ENCODE peak calls at places on chromosomes 11 and 22, in seven cellular contexts. H is astrocyte of the hippocampus; W is cardiac septum; R is psoas muscle; Z is Kasumi-1; Y is activated T-cell treated with anti-CD3 and anti-CD28 coated beads for 1 hour; L is stimulated activated CD8-positive, alpha-beta memory T cell treated with anti-CD3 and anti-CD28 coated beads, Interleukin-15, amount 100 ng/mL, for 48 hours. O is an unnamed sample.

GRCh38 chr11:57224537-57224936 is 12.5 kb downstream of the APLNR start:
- DNase-seq in W (no peak), R (no peak), Z (no peak), L (no peak), H (peak), Y (no peak), O (no peak)

GRCh38 chr22:30531651-30532608 is 14.6 kb downstream of the SEC14L6 start:
- DNase-seq in Y (no peak), H (no peak), L (no peak), R (no peak), W (no peak), Z (no peak), O (no peak)

GRCh38 chr22:24554316-24555159 is at the start of gene GUCD1:
- DNase-seq in H (peak), W (no peak), R (peak), Y (peak), Z (no peak), L (peak), O (peak)

GRCh38 chr22:20970939-20971657 is 4.0 kb downstream of the AIFM3 start:
- DNase-seq in Y (no peak), Z (no peak), H (no peak), L (no peak), W (no peak), R (no peak), O (no peak)

GRCh38 chr22:26170112-26170492 is 840 bp downstream of the SEZ6L start:
- DNase-seq in Z (no peak), L (no peak), Y (no peak), H (no peak), W (no peak), R (no peak), O (no peak)

GRCh38 chr11:83157755-83158473 is 983 bp downstream of the PCF11 start:
- DNase-seq in R (peak), Z (peak), L (peak), Y (peak), W (no peak), H (peak), O (peak)

GRCh38 chr22:26550498-26551033 is 38.3 kb upstream of the TFIP11 start:
- DNase-seq in H (peak), R (no peak), L (no peak), Y (no peak), Z (no peak), W (peak), O (no peak)

GRCh38 chr11:31646206-31646605 is 136.6 kb downstream of the ELP4 start:
- DNase-seq in Y (no peak), L (no peak), H (peak), Z (no peak), W (no peak), R (no peak), O (no peak)

GRCh38 chr11:116694815-116695590 is 77.8 kb downstream of the BUD13 start:
- DNase-seq in L (no peak), H (no peak), Z (no peak), W (peak), Y (no peak), R (no peak), O (no peak)

GRCh38 chr11:67261635-67261941 is 4.7 kb upstream of the GRK2 start:
- DNase-seq in H (no peak), W (no peak), L (no peak), R (no peak), Y (no peak), Z (no peak), O (no peak)

GRCh38 chr11:93844568-93844967 is 5.8 kb downstream of the VSTM5 start:
- DNase-seq in Y (no peak), R (no peak), L (no peak), Z (no peak), W (no peak), H (no peak), O (no peak)

GRCh38 chr11:37504066-37504611 is 906.1 kb upstream of the RAG2 start:
- DNase-seq in R (no peak), L (no peak), H (peak), W (no peak), Z (peak), Y (no peak), O (no peak)

GRCh38 chr11:2185324-2186085 is 13.9 kb upstream of the TH start:
- DNase-seq in L (no peak), H (no peak), W (no peak), Z (no peak), R (no peak), Y (no peak), O (no peak)

GRCh38 chr11:944711-945470 is 19.2 kb downstream of the AP2A2 start:
- DNase-seq in W (no peak), H (peak), Y (no peak), Z (no peak), R (no peak), L (no peak), O (no peak)

GRCh38 chr11:33344611-33345010 is 87.4 kb downstream of the HIPK3 start:
- DNase-seq in W (no peak), H (peak), Z (peak), Y (no peak), L (no peak), R (no peak), O (no peak)

GRCh38 chr11:133206313-133207005 is 325.8 kb downstream of the OPCML start:
- DNase-seq in R (no peak), H (no peak), Z (no peak), L (no peak), Y (no peak), W (no peak), O (no peak)